ENCODE peak calls at places on chromosome 1, in four cellular contexts. G, J, Q and I are unnamed samples.

GRCh38 chr1:209485167-209485566 is 98.3 kb upstream of the CAMK1G start:
- DNase-seq in G (no peak), J (no peak), Q (no peak), I (no peak)

GRCh38 chr1:198880818-198881597 is 242.2 kb downstream of the PTPRC start:
- DNase-seq in G (no peak), J (no peak), Q (no peak), I (no peak)

GRCh38 chr1:108199231-108199657 is 899 bp downstream of the SLC25A24 start:
- DNase-seq in G (no peak), J (no peak), Q (no peak), I (no peak)

GRCh38 chr1:241641748-241642592 is 1.8 kb upstream of the CHML start:
- DNase-seq in G (no peak), J (no peak), Q (no peak), I (no peak)

GRCh38 chr1:197444754-197445153 is 176.7 kb downstream of the CRB1 start:
- DNase-seq in G (no peak), J (no peak), Q (no peak), I (no peak)

GRCh38 chr1:112083487-112083886 is 94.0 kb upstream of the KCND3 start:
- DNase-seq in G (no peak), J (no peak), Q (no peak), I (peak; percentile 9)

GRCh38 chr1:173477286-173478098 is at the start of gene PRDX6:
- DNase-seq in G (peak; percentile 84), J (peak; percentile 73), Q (peak; percentile 81), I (peak; percentile 67)

GRCh38 chr1:204688776-204689175 is 3.2 kb upstream of the LRRN2 start:
- DNase-seq in G (no peak), J (no peak), Q (no peak), I (no peak)

GRCh38 chr1:3349161-3349967 is 105.1 kb upstream of the ARHGEF16 start:
- DNase-seq in G (no peak), J (no peak), Q (no peak), I (no peak)

GRCh38 chr1:22399421-22400091 is 52.1 kb upstream of the ZBTB40 start:
- DNase-seq in G (no peak), J (no peak), Q (no peak), I (no peak)